ENCODE peak calls at places on chromosomes 2 and 18, in four cellular contexts. C is HuH-7.5, G is amygdala, U is lower leg skin. K is an unnamed sample.

GRCh38 chr2:234841321-234842015 is 110.3 kb upstream of the SH3BP4 start:
- DNase-seq in C (no peak), G (no peak), U (no peak), K (no peak)

GRCh38 chr18:76805221-76805620 is 17.1 kb upstream of the ZNF236 start:
- DNase-seq in U (no peak), C (no peak), G (no peak), K (no peak)

GRCh38 chr2:126890962-126891450 is 7.7 kb upstream of the TEX51 start:
- DNase-seq in G (no peak), C (no peak), U (no peak), K (no peak)

GRCh38 chr2:237726401-237726830 is 72.2 kb upstream of the RBM44 start:
- DNase-seq in C (no peak), U (no peak), G (no peak), K (no peak)

GRCh38 chr2:33380661-33381183 is 95.7 kb upstream of the RASGRP3 start:
- DNase-seq in U (no peak), G (no peak), C (no peak), K (no peak)

GRCh38 chr18:74694436-74694835 is 96.8 kb downstream of the ZNF407 start:
- DNase-seq in C (no peak), G (no peak), U (no peak), K (no peak)

GRCh38 chr2:138245309-138245708 is 256.3 kb upstream of the SPOPL start:
- DNase-seq in C (no peak), U (no peak), G (no peak), K (no peak)

GRCh38 chr2:216519154-216519762 is 20.6 kb downstream of the RPL37A start:
- DNase-seq in U (peak), C (no peak), G (peak), K (peak)

GRCh38 chr2:71665168-71666093 is 212.1 kb downstream of the DYSF start:
- DNase-seq in U (no peak), C (no peak), G (no peak), K (no peak)

GRCh38 chr2:214069254-214069653 is 341.6 kb upstream of the VWC2L start:
- DNase-seq in C (peak), U (peak), G (no peak), K (peak)

K was measured in AG09319.